ENCODE peak calls at places on chromosomes 7 and 10, in nine cellular contexts. N is kidney glomerular epithelial cell; C is activated T-helper 1 cell treated with Interleukin-2 at 50 U/mL for 16 hours; B is GM13977; L is amniotic stem cell; J is cardiac muscle cell; T is stimulated activated CD8-positive, alpha-beta memory T cell treated with anti-CD3 and anti-CD28 coated beads, Interleukin-15, amount 100 ng/mL, for 4 hours; S is NCI-H2107; Z is KBM-7. O is an unnamed sample.

GRCh38 chr7:111556977-111557376 is 5.3 kb downstream of the IMMP2L start:
- DNase-seq in Z (no peak), B (no peak), T (no peak), S (no peak), N (no peak), L (no peak), J (no peak), C (no peak), O (no peak)

GRCh38 chr10:131843089-131843595 is 57.7 kb upstream of the PPP2R2D start:
- DNase-seq in B (no peak), T (no peak), N (no peak), Z (no peak), J (no peak), L (no peak), C (no peak), S (no peak), O (no peak)

GRCh38 chr7:155407799-155408198 is 50.1 kb upstream of the EN2 start:
- DNase-seq in C (no peak), J (no peak), L (no peak), N (no peak), T (no peak), Z (no peak), S (no peak), B (no peak), O (no peak)

GRCh38 chr10:124418726-124419501 is at the start of gene OAT:
- DNase-seq in T (peak), Z (peak), N (peak), L (peak), C (peak), B (peak), J (peak), S (peak), O (peak)

GRCh38 chr10:84375011-84375410 is 46.6 kb downstream of the CCSER2 start:
- DNase-seq in C (no peak), Z (peak), B (peak), L (no peak), T (no peak), N (peak), S (peak), J (peak), O (peak)

GRCh38 chr10:66924674-66925345 is 1.0 kb upstream of the LRRTM3 start:
- DNase-seq in C (no peak), L (no peak), J (no peak), Z (no peak), B (no peak), S (no peak), T (no peak), N (no peak), O (no peak)

GRCh38 chr10:48478469-48478868 is 126.4 kb downstream of the ARHGAP22 start:
- DNase-seq in N (no peak), B (no peak), C (no peak), S (no peak), J (no peak), T (no peak), Z (no peak), L (no peak), O (no peak)

GRCh38 chr7:129188372-129188891 is at the start of gene SMO:
- DNase-seq in J (peak), L (no peak), S (peak), C (no peak), B (peak), N (no peak), T (no peak), Z (peak), O (no peak)

GRCh38 chr7:48101880-48102448 is 12.9 kb downstream of the UPP1 start:
- DNase-seq in Z (no peak), J (no peak), T (no peak), B (no peak), S (no peak), L (no peak), C (no peak), N (no peak), O (peak)

GRCh38 chr7:17062433-17063383 is 180.9 kb upstream of the AGR3 start:
- DNase-seq in T (no peak), Z (no peak), C (no peak), N (peak), S (no peak), B (no peak), L (no peak), J (no peak), O (peak)

O was measured in NAMALWA.